ENCODE peak calls at places on chromosome 10, in six cellular contexts. One of them, this sample, is unnamed.

GRCh38 chr10:49598986-49599385 is 11.1 kb upstream of the SLC18A3 start:
- DNase-seq in OCI-LY7: no peak
- DNase-seq in HS-27A: no peak
- DNase-seq in stimulated activated CD8-positive, alpha-beta memory T cell treated with anti-CD3 and anti-CD28 coated beads, Interleukin-15, amount 100 ng/mL, for 24 hours: no peak
- DNase-seq in left ventricle myocardium inferior: no peak
- DNase-seq in GM13976: peak; percentile 7
- DNase-seq in this sample: no peak

GRCh38 chr10:26555719-26556368 is 117.7 kb downstream of the APBB1IP start:
- DNase-seq in left ventricle myocardium inferior: peak; percentile 30
- DNase-seq in OCI-LY7: no peak
- DNase-seq in HS-27A: no peak
- DNase-seq in stimulated activated CD8-positive, alpha-beta memory T cell treated with anti-CD3 and anti-CD28 coated beads, Interleukin-15, amount 100 ng/mL, for 24 hours: no peak
- DNase-seq in GM13976: no peak
- DNase-seq in this sample: no peak

GRCh38 chr10:105063796-105064195 is 422.7 kb downstream of the SORCS3 start:
- DNase-seq in HS-27A: no peak
- DNase-seq in left ventricle myocardium inferior: peak; percentile 18
- DNase-seq in OCI-LY7: peak; percentile 17
- DNase-seq in stimulated activated CD8-positive, alpha-beta memory T cell treated with anti-CD3 and anti-CD28 coated beads, Interleukin-15, amount 100 ng/mL, for 24 hours: no peak
- DNase-seq in GM13976: no peak
- DNase-seq in this sample: peak; percentile 73

GRCh38 chr10:71933651-71934050 is 30.5 kb upstream of the CHST3 start:
- DNase-seq in OCI-LY7: no peak
- DNase-seq in HS-27A: no peak
- DNase-seq in left ventricle myocardium inferior: no peak
- DNase-seq in GM13976: peak; percentile 64
- DNase-seq in stimulated activated CD8-positive, alpha-beta memory T cell treated with anti-CD3 and anti-CD28 coated beads, Interleukin-15, amount 100 ng/mL, for 24 hours: no peak
- DNase-seq in this sample: no peak

GRCh38 chr10:122786269-122786668 is 59.4 kb downstream of the CUZD1 start:
- DNase-seq in HS-27A: no peak
- DNase-seq in OCI-LY7: peak; percentile 11
- DNase-seq in stimulated activated CD8-positive, alpha-beta memory T cell treated with anti-CD3 and anti-CD28 coated beads, Interleukin-15, amount 100 ng/mL, for 24 hours: no peak
- DNase-seq in GM13976: peak; percentile 69
- DNase-seq in left ventricle myocardium inferior: no peak
- DNase-seq in this sample: no peak

GRCh38 chr10:31939797-31940708 is 11.4 kb upstream of the ARHGAP12 start:
- DNase-seq in HS-27A: no peak
- DNase-seq in GM13976: no peak
- DNase-seq in stimulated activated CD8-positive, alpha-beta memory T cell treated with anti-CD3 and anti-CD28 coated beads, Interleukin-15, amount 100 ng/mL, for 24 hours: no peak
- DNase-seq in left ventricle myocardium inferior: no peak
- DNase-seq in OCI-LY7: no peak
- DNase-seq in this sample: no peak

GRCh38 chr10:29804025-29804852 is 169.5 kb upstream of the SVIL start:
- DNase-seq in OCI-LY7: no peak
- DNase-seq in stimulated activated CD8-positive, alpha-beta memory T cell treated with anti-CD3 and anti-CD28 coated beads, Interleukin-15, amount 100 ng/mL, for 24 hours: no peak
- DNase-seq in HS-27A: peak; percentile 87
- DNase-seq in left ventricle myocardium inferior: no peak
- DNase-seq in GM13976: no peak
- DNase-seq in this sample: peak; percentile 77

GRCh38 chr10:34781709-34782108 is 33.4 kb downstream of the PARD3 start:
- DNase-seq in stimulated activated CD8-positive, alpha-beta memory T cell treated with anti-CD3 and anti-CD28 coated beads, Interleukin-15, amount 100 ng/mL, for 24 hours: no peak
- DNase-seq in HS-27A: no peak
- DNase-seq in GM13976: no peak
- DNase-seq in OCI-LY7: no peak
- DNase-seq in left ventricle myocardium inferior: no peak
- DNase-seq in this sample: no peak

GRCh38 chr10:109982123-109982522 is 25.7 kb upstream of the ADD3 start:
- DNase-seq in left ventricle myocardium inferior: no peak
- DNase-seq in HS-27A: no peak
- DNase-seq in stimulated activated CD8-positive, alpha-beta memory T cell treated with anti-CD3 and anti-CD28 coated beads, Interleukin-15, amount 100 ng/mL, for 24 hours: no peak
- DNase-seq in OCI-LY7: no peak
- DNase-seq in GM13976: no peak
- DNase-seq in this sample: no peak

GRCh38 chr10:92688927-92689662 is 660 bp upstream of the HHEX start:
- DNase-seq in GM13976: peak; percentile 55
- DNase-seq in left ventricle myocardium inferior: no peak
- DNase-seq in HS-27A: no peak
- DNase-seq in stimulated activated CD8-positive, alpha-beta memory T cell treated with anti-CD3 and anti-CD28 coated beads, Interleukin-15, amount 100 ng/mL, for 24 hours: no peak
- DNase-seq in OCI-LY7: peak; percentile 56
- DNase-seq in this sample: no peak

GRCh38 chr10:33258951-33259350 is 75.5 kb downstream of the NRP1 start:
- DNase-seq in GM13976: no peak
- DNase-seq in left ventricle myocardium inferior: no peak
- DNase-seq in stimulated activated CD8-positive, alpha-beta memory T cell treated with anti-CD3 and anti-CD28 coated beads, Interleukin-15, amount 100 ng/mL, for 24 hours: no peak
- DNase-seq in OCI-LY7: no peak
- DNase-seq in HS-27A: no peak
- DNase-seq in this sample: no peak

GRCh38 chr10:13810536-13810935 is 223.8 kb downstream of the PRPF18 start:
- DNase-seq in OCI-LY7: no peak
- DNase-seq in HS-27A: no peak
- DNase-seq in stimulated activated CD8-positive, alpha-beta memory T cell treated with anti-CD3 and anti-CD28 coated beads, Interleukin-15, amount 100 ng/mL, for 24 hours: no peak
- DNase-seq in GM13976: no peak
- DNase-seq in left ventricle myocardium inferior: no peak
- DNase-seq in this sample: no peak

GRCh38 chr10:118101501-118101900 is 54.8 kb upstream of the RAB11FIP2 start:
- DNase-seq in stimulated activated CD8-positive, alpha-beta memory T cell treated with anti-CD3 and anti-CD28 coated beads, Interleukin-15, amount 100 ng/mL, for 24 hours: no peak
- DNase-seq in left ventricle myocardium inferior: no peak
- DNase-seq in HS-27A: no peak
- DNase-seq in OCI-LY7: no peak
- DNase-seq in GM13976: no peak
- DNase-seq in this sample: no peak

GRCh38 chr10:109456566-109457361 is 466.5 kb downstream of the XPNPEP1 start:
- DNase-seq in stimulated activated CD8-positive, alpha-beta memory T cell treated with anti-CD3 and anti-CD28 coated beads, Interleukin-15, amount 100 ng/mL, for 24 hours: no peak
- DNase-seq in HS-27A: no peak
- DNase-seq in GM13976: peak; percentile 12
- DNase-seq in left ventricle myocardium inferior: no peak
- DNase-seq in OCI-LY7: no peak
- DNase-seq in this sample: no peak

GRCh38 chr10:80487791-80488538 is 33.9 kb downstream of the TSPAN14 start:
- DNase-seq in stimulated activated CD8-positive, alpha-beta memory T cell treated with anti-CD3 and anti-CD28 coated beads, Interleukin-15, amount 100 ng/mL, for 24 hours: no peak
- DNase-seq in OCI-LY7: no peak
- DNase-seq in HS-27A: no peak
- DNase-seq in left ventricle myocardium inferior: peak; percentile 39
- DNase-seq in GM13976: no peak
- DNase-seq in this sample: no peak

GRCh38 chr10:92868557-92868956 is 20.2 kb downstream of the EXOC6 start:
- DNase-seq in OCI-LY7: no peak
- DNase-seq in left ventricle myocardium inferior: no peak
- DNase-seq in stimulated activated CD8-positive, alpha-beta memory T cell treated with anti-CD3 and anti-CD28 coated beads, Interleukin-15, amount 100 ng/mL, for 24 hours: no peak
- DNase-seq in HS-27A: no peak
- DNase-seq in GM13976: no peak
- DNase-seq in this sample: no peak

GRCh38 chr10:25758041-25758457 is 176.0 kb upstream of the MYO3A start:
- DNase-seq in OCI-LY7: peak; percentile 59
- DNase-seq in left ventricle myocardium inferior: no peak
- DNase-seq in stimulated activated CD8-positive, alpha-beta memory T cell treated with anti-CD3 and anti-CD28 coated beads, Interleukin-15, amount 100 ng/mL, for 24 hours: no peak
- DNase-seq in GM13976: peak; percentile 20
- DNase-seq in HS-27A: no peak
- DNase-seq in this sample: peak; percentile 21

GRCh38 chr10:77566228-77566627 is 71.4 kb downstream of the KCNMA1 start:
- DNase-seq in left ventricle myocardium inferior: no peak
- DNase-seq in stimulated activated CD8-positive, alpha-beta memory T cell treated with anti-CD3 and anti-CD28 coated beads, Interleukin-15, amount 100 ng/mL, for 24 hours: no peak
- DNase-seq in OCI-LY7: no peak
- DNase-seq in HS-27A: no peak
- DNase-seq in GM13976: no peak
- DNase-seq in this sample: no peak